ENCODE peak calls at places on chromosome 17, in seven cellular contexts. O is adrenal gland, L is cardiac muscle cell, I is mammary epithelial cell, C is K562, X is AG04450, R is MM.1S. U is an unnamed sample.

GRCh38 chr17:70078549-70078948 is 3.5 kb downstream of the KCNJ16 start:
- DNase-seq in O (no peak), I (no peak), X (no peak), R (no peak), C (no peak), L (no peak), U (no peak)

GRCh38 chr17:45020354-45021138 is 30.9 kb downstream of the DCAKD start:
- DNase-seq in I (no peak), X (no peak), R (no peak), C (no peak), O (no peak), L (peak), U (peak)

GRCh38 chr17:44272954-44273353 is 5.0 kb upstream of the SLC4A1 start:
- DNase-seq in R (no peak), L (no peak), I (no peak), O (no peak), C (no peak), X (no peak), U (no peak)

GRCh38 chr17:44607836-44608690 is 48.2 kb upstream of the MEIOC start:
- DNase-seq in C (no peak), I (no peak), R (no peak), L (peak), X (peak), O (no peak), U (no peak)

GRCh38 chr17:68101992-68102758 is 66.6 kb downstream of the KPNA2 start:
- DNase-seq in R (no peak), L (no peak), O (peak), X (no peak), I (peak), C (no peak), U (peak)

GRCh38 chr17:36945959-36946725 is 2.6 kb upstream of the AATF start:
- DNase-seq in X (no peak), L (no peak), C (no peak), R (no peak), O (no peak), I (no peak), U (no peak)

GRCh38 chr17:28963841-28964240 is 12.5 kb upstream of the PHF12 start:
- DNase-seq in O (no peak), R (no peak), X (no peak), L (no peak), C (no peak), I (no peak), U (no peak)

GRCh38 chr17:18028684-18029540 is 10.1 kb downstream of the ATPAF2 start:
- DNase-seq in R (no peak), I (no peak), C (no peak), L (no peak), O (no peak), X (no peak), U (no peak)

GRCh38 chr17:79835953-79836951 is 3.0 kb downstream of the CBX4 start:
- DNase-seq in I (no peak), R (no peak), L (peak), O (peak), C (peak), X (no peak), U (peak)

GRCh38 chr17:38510424-38511125 is 82.3 kb downstream of the ARHGAP23 start:
- DNase-seq in I (no peak), L (peak), X (no peak), R (no peak), O (peak), C (peak), U (no peak)

DNA sequence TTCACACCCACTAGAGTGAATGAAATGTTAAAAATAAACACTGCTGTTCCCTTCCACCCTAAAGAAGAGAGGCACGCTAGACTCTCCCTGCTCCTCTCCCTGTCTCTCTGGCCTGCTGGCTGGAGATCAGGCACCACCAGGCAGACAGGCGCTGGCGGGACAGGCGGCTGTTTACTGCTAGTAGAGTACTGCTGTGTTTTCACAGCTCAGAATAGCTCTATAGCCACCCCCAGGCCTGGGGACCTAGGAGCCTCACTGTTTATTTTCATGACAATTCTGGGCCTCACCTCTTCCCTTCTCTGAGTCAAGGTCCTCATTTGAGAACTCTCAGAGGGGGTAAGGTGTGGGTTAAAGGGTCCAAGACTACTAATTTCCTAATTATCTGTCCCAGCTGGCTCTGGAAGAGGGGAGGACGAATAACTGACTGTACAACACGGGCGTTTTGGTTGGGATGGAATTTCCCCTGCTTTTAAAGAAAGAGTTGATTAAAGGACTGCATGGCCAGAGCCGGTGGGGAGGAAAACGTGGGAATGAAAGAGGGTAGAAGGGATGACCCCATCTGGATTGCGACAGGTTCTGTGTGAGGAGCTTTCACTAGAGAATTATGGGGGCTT is 9.0 kb upstream of the G6PC1 start:
- DNase-seq in L (no peak), O (no peak), I (no peak), C (no peak), R (no peak), X (peak), U (no peak)
- H3K27ac ChIP-seq in L (peak), O (peak), I (no peak), C (no peak), R (no peak), X (peak), U (peak)

GRCh38 chr17:74951065-74951464 is 15.4 kb downstream of the OTOP3 start:
- DNase-seq in I (no peak), O (no peak), C (no peak), X (no peak), L (no peak), R (no peak), U (no peak)

GRCh38 chr17:74951680-74952421 is 16.2 kb downstream of the OTOP3 start:
- DNase-seq in X (no peak), C (peak), R (no peak), L (no peak), O (no peak), I (no peak), U (no peak)

GRCh38 chr17:74953129-74953687 is 17.5 kb downstream of the OTOP3 start:
- DNase-seq in R (no peak), C (no peak), O (peak), L (no peak), I (no peak), X (no peak), U (no peak)

GRCh38 chr17:74954115-74954514 is 18.4 kb downstream of the OTOP3 start:
- DNase-seq in O (no peak), I (no peak), C (no peak), L (no peak), X (no peak), R (no peak), U (no peak)

GRCh38 chr17:74952431-74953128 is 16.9 kb downstream of the OTOP3 start:
- DNase-seq in L (no peak), R (no peak), X (no peak), I (no peak), O (no peak), C (no peak), U (no peak)
- TF ChIP-seq CTCF in L (no peak), R (no peak), X (no peak), I (no peak), O (no peak), C (no peak), U (no peak)

DNA sequence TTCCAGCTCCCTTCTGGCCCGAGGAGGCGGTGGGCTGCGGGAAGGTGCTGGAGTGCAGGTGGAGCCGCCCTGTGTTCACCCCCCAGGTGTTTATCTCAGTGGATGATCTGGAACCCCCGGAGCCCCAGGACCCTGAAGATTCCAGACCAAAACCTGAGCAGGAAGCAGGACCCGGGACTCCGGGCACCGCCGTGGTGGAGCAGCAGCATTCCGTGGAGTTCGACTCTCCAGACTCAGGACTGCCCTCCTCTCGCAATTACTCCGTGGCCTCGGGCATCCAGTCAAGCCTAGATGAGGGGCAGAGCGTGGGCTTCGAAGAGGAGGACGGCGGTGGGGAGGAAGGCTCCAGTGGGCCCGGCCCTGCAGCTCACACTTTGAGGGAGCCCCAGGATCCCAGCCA is 25.5 kb downstream of the MNT start:
- DNase-seq in I (no peak), X (no peak), R (no peak), C (no peak), L (no peak), O (no peak), U (no peak)
- H3K27ac ChIP-seq in I (no peak), X (no peak), R (no peak), C (no peak), L (no peak), O (no peak), U (peak)

GRCh38 chr17:61391595-61392291 is 7.9 kb upstream of the TBX2 start:
- DNase-seq in C (no peak), R (no peak), I (no peak), X (no peak), L (no peak), O (no peak), U (no peak)

GRCh38 chr17:61393904-61394629 is 5.6 kb upstream of the TBX2 start:
- DNase-seq in O (peak), X (no peak), L (peak), I (no peak), C (no peak), R (no peak), U (no peak)

GRCh38 chr17:61394630-61395408 is 4.8 kb upstream of the TBX2 start:
- DNase-seq in L (no peak), O (no peak), X (no peak), I (no peak), C (no peak), R (peak), U (no peak)

GRCh38 chr17:61392679-61393078 is 7.0 kb upstream of the TBX2 start:
- DNase-seq in C (no peak), L (no peak), R (no peak), I (no peak), X (no peak), O (no peak), U (no peak)

GRCh38 chr17:61393550-61393903 is 6.1 kb upstream of the TBX2 start:
- DNase-seq in X (no peak), O (no peak), R (no peak), L (no peak), C (no peak), I (peak), U (no peak)
- TF ChIP-seq CTCF in X (peak), O (no peak), R (peak), L (peak), C (no peak), I (peak), U (no peak)

GRCh38 chr17:6639014-6639650 is 1.4 kb downstream of the KIAA0753 start:
- DNase-seq in X (no peak), C (peak), L (no peak), R (no peak), I (no peak), O (no peak), U (no peak)

GRCh38 chr17:6639651-6640535 is 618 bp downstream of the KIAA0753 start:
- DNase-seq in X (no peak), L (peak), R (peak), O (peak), I (peak), C (peak), U (no peak)

GRCh38 chr17:6636616-6637457 is 3.7 kb downstream of the KIAA0753 start:
- DNase-seq in O (no peak), C (no peak), R (no peak), X (no peak), I (no peak), L (no peak), U (no peak)

GRCh38 chr17:6637458-6637840 is 3.1 kb downstream of the KIAA0753 start:
- DNase-seq in R (no peak), L (no peak), I (no peak), O (no peak), X (no peak), C (no peak), U (no peak)

GRCh38 chr17:6638046-6638908 is 2.2 kb downstream of the KIAA0753 start:
- DNase-seq in C (no peak), R (no peak), X (no peak), I (no peak), L (no peak), O (no peak), U (no peak)
- H3K27ac ChIP-seq in C (no peak), R (no peak), X (no peak), I (no peak), L (no peak), O (no peak), U (no peak)